ENCODE peak calls at places on chromosome 19, in four cellular contexts. A is cardiac muscle cell, S is AG09319, R is neural crest cell. M is an unnamed sample.

GRCh38 chr19:16338470-16339360 is 14.1 kb downstream of the KLF2 start:
- DNase-seq in S (peak), R (no peak), A (peak), M (peak)

GRCh38 chr19:27892500-27892899 is 1320.5 kb downstream of the UQCRFS1 start:
- DNase-seq in S (no peak), A (no peak), R (no peak), M (no peak)

GRCh38 chr19:6849876-6850275 is 37.5 kb upstream of the ADGRE1 start:
- DNase-seq in S (no peak), A (peak), R (no peak), M (no peak)

GRCh38 chr19:45638930-45639729 is at the start of gene EML2:
- DNase-seq in R (peak), A (peak), S (no peak), M (peak)

GRCh38 chr19:920051-920857 is 3.1 kb downstream of the KISS1R start:
- DNase-seq in R (no peak), A (peak), S (no peak), M (peak)

GRCh38 chr19:43353606-43354304 is at the start of gene CD177:
- DNase-seq in R (no peak), A (no peak), S (no peak), M (no peak)

GRCh38 chr19:1170938-1171754 is 2.9 kb downstream of the SBNO2 start:
- DNase-seq in A (no peak), R (no peak), S (no peak), M (no peak)

GRCh38 chr19:40590464-40591265 is 10.5 kb upstream of the LTBP4 start:
- DNase-seq in S (no peak), R (no peak), A (no peak), M (no peak)

GRCh38 chr19:23774156-23774971 is 15.7 kb upstream of the ZNF681 start:
- DNase-seq in S (no peak), R (no peak), A (peak), M (no peak)

GRCh38 chr19:1042689-1043511 is 3.0 kb downstream of the ABCA7 start:
- DNase-seq in S (no peak), A (no peak), R (no peak), M (no peak)

GRCh38 chr19:7145494-7145893 is 76.0 kb downstream of the ZNF557 start:
- DNase-seq in A (no peak), R (no peak), S (no peak), M (no peak)

GRCh38 chr19:29429581-29429980 is 96.2 kb upstream of the VSTM2B start:
- DNase-seq in R (no peak), S (no peak), A (no peak), M (no peak)

GRCh38 chr19:10915511-10916091 is 12.8 kb downstream of the YIPF2 start:
- DNase-seq in S (peak), R (no peak), A (peak), M (no peak)

GRCh38 chr19:45821103-45821521 is 6.0 kb upstream of the RSPH6A start:
- DNase-seq in S (no peak), R (no peak), A (no peak), M (no peak)

GRCh38 chr19:16160943-16161560 is 12.3 kb downstream of the CIB3 start:
- DNase-seq in A (peak), S (no peak), R (no peak), M (no peak)

GRCh38 chr19:15843186-15843585 is 27.7 kb upstream of the OR10H1 start:
- DNase-seq in R (no peak), A (no peak), S (no peak), M (no peak)

GRCh38 chr19:37942516-37942902 is 35.5 kb downstream of the SIPA1L3 start:
- DNase-seq in A (no peak), R (no peak), S (no peak), M (no peak)

GRCh38 chr19:39347332-39348227 is 5.4 kb downstream of the SAMD4B start:
- DNase-seq in R (no peak), A (peak), S (no peak), M (no peak)

GRCh38 chr19:39506944-39507714 is 7.8 kb upstream of the SELENOV start:
- DNase-seq in S (no peak), A (peak), R (peak), M (peak)

DNA sequence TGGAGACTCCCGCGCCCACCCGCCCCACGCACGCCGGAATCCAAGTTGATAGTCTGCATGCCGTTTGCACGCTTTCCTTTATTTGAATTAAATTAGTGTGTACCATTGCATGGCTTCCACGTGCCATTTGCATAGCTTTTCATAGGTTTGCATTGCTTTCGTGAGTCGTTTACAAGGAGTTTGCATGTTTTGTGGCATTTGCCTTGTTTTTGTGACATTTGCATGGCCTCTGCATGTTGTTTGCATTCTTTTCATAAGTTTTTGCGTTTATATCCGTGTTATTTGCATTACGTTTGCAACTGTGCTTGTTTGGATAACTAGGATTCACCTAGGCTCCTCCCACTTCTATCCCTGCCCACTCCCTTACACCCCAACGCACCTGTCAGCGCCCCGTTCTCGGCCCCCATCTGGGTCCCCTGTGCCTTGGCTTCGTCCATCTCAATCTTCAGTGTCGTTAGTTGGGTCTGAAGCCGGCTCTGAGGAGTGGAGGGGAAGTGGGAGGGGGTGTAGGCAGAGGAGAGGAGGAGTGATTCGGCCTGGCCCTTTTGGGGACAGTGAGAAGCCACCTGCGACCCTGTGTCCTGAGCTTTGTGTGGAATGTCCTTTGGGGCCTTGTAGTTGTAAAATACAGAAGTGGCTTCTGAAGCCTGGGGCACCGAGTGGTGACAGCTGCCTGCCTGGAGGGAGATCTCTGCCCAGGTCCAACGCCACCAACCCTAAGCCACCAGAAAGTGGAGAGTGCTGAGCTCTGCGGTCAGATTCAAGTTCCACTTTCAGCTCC is 2.4 kb downstream of the CCDC194 start:
- DNase-seq in S (no peak), R (no peak), A (no peak), M (no peak)
- TF ChIP-seq CTCF in S (no peak), R (peak), A (no peak), M (no peak)

GRCh38 chr19:34555447-34555846 is 73.9 kb downstream of the WTIP start:
- DNase-seq in S (no peak), A (peak), R (no peak), M (no peak)
- TF ChIP-seq CTCF in S (peak), A (peak), R (peak), M (peak)

GRCh38 chr19:48006762-48007161 is 12.3 kb downstream of the ELSPBP1 start:
- DNase-seq in A (no peak), S (no peak), R (no peak), M (no peak)
- TF ChIP-seq CTCF in A (no peak), S (no peak), R (peak), M (peak)

GRCh38 chr19:2616741-2617392 is 85.6 kb downstream of the GNG7 start:
- DNase-seq in S (no peak), R (no peak), A (no peak), M (no peak)
- TF ChIP-seq CTCF in S (no peak), R (no peak), A (no peak), M (no peak)

DNA sequence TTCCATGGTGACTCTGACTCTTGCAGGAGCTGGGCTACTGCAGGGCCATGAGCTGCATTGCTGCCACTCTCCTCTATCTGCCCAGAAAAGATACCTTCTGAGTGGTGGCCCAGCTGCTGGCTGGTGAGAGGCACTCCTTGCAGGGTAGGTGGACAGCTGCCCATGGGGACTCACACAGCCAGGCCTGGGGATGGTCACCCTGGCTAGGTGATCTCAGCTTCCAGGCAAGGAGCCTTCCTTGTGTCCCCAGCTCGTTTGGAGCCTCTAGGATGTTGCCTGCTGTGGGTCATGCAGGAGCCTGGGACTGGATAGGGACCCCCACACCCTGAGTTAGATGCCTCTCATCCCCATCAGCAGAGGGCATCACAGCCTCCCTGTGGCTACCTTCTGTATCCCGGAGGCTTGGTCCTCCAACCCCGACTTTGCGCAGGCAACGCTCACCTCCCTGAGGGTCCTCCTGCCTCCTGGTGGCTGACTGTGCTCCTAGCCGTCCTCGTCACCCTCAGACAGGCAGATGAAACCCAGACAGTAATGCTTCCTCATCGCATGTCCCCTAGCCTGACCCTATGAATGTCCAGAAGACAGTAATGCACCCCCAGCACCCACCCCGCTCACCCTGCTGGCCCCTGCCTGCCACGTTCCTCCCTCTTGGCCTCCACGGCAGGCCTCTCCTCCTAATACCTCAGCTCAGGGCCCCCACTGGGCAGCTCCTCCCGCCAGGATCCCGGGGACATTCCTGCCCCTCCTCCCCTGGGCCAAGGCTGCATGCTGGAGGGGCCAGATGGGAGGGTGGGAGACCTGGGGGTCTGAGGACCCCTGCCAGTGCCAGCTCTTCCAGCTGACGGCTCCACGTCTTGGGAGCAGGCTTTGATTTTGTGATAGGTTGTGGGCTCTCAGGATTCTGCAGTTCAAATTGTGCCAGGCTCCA is 13.6 kb upstream of the ZNF14 start:
- DNase-seq in A (no peak), R (no peak), S (no peak), M (no peak)
- TF ChIP-seq CTCF in A (no peak), R (no peak), S (no peak), M (no peak)

GRCh38 chr19:42179501-42179817 is 38.0 kb downstream of the DEDD2 start:
- DNase-seq in R (no peak), S (no peak), A (no peak), M (no peak)
- TF ChIP-seq CTCF in R (no peak), S (no peak), A (no peak), M (no peak)

GRCh38 chr19:17511724-17512573 is 500 bp downstream of the PGLS start:
- DNase-seq in A (peak), R (peak), S (peak), M (peak)
- TF ChIP-seq CTCF in A (peak), R (no peak), S (peak), M (peak)

DNA sequence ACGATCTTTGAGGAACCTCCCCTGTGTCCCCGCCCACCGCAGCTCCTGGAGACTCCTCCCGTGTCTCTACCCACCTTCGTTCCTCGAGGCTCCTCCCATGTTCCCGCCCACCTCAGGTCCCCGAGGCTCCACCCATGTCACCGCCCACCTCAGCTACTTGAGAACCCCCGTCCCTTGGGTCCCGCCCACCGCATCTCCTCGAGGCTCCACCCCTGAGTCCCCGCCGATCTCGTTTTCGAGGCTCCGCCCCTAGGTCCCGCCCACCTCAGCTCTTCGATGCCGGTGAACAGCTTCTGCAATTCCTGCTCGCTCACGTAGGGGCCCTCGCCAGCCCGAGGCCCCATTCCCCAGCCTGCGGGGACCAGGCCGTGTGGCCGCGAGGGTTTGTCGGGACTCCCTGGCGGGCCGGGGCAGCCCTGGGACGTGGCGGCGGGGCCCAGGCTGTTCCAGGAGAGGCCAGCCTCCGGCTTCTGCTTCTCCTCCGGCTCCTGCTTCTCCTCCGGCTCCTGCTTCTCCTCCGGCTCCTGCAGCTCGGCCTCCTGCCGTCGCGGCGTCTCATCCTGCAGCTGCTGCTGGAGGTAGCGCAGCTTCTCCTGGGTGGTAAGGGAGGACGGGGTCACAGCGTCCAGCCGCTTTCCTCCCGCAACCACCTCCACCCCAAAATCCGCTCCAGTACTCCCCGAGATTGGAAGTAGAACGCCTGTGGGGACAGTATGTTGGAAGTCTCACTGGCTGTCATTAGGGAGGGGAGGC is 16.7 kb downstream of the TSKS start:
- DNase-seq in A (peak), R (peak), S (no peak), M (peak)
- TF ChIP-seq CTCF in A (no peak), R (no peak), S (no peak), M (no peak)

DNA sequence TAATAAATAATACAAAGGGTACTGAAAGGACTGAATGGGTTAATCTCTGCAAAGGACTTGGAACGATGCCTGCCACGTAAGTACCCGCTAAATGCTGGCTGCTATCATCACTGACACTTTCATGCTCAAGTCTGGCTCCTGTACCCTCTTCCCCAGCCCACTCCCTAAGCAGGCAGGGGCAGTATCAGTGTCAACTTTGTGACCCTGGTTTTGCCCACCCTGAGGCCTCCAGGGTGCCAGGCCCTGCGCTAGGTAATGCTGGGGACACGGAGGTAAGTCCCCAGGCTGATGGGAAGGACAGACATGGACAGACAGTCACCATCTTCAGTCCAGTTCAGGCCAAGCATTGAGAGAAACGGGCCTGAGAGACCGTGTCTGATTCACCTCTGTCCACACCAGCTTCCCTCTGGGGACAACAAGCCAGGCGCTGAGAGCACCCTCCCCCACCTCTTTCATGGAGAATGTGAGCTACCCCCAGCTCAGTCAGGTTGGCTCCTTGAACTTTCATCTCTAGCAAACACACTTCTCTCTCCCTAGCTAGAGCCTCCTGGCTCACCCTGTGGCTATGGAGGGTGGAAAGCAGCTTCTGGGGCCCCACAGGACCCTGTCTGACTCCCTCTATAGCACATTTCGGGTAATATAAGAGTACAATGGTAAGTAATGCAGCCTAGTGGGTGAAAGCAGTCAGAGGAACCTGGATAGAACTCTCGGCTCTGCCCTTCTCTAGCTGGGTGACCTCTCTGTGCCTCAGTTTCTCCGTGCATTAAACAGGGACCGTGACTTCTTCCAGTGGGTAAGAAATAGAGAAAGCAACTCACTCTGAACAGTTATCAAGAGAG is 758 bp downstream of the ETFB start:
- DNase-seq in R (no peak), S (no peak), A (peak), M (no peak)
- TF ChIP-seq CTCF in R (no peak), S (peak), A (peak), M (no peak)

DNA sequence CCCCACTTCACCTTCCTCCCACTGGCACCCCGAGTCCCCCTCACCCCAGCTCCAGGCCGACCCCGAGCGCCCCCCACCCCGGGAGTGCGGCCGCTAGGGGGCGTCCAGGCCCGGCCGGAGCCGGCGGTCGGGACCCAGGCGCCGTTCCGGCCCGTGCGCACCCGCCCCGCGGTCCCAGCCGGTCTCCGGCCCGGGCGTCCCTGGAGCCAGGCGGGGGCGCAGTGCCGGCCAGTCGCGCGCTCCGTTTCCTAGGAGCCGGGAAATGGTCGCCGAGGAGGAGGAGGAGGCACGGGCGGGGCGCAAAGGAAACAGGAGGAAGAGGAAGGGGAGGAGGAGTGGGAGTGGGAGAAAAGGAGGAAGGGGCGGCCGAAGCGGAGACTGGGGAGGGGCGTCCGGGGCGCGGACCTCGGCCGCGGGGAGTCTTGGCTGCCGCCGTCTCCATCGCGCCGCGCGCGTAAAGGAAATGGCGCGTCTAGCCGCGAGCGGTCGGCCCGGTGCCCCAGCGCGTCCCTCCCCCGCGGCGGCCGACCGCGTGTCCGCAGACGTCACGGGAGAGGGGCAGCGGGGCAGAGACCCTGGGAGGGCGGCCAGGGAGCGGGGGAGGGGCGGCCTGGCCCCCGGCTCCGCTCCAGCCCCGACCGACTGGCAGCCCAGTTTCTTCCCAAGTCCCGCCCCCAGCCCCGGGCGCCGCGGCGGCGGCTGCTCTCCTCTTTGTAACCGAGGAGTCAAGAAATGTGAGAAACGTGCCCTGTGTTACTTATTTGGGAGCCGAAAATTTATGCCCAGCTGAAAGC is 1.1 kb upstream of the KCTD15 start:
- DNase-seq in S (peak), R (peak), A (peak), M (peak)
- TF ChIP-seq CTCF in S (peak), R (peak), A (peak), M (peak)